ENCODE peak calls at places on chromosomes 5 and 9, in four cellular contexts. One of them, this sample, is unnamed.

GRCh38 chr5:45385321-45386058 is 310.7 kb downstream of the HCN1 start:
- DNase-seq in upper lobe of right lung: no peak
- DNase-seq in A549: no peak
- DNase-seq in CD8-positive, alpha-beta memory T cell: no peak
- DNase-seq in this sample: no peak

GRCh38 chr9:76107487-76107886 is 217.0 kb downstream of the PCSK5 start:
- DNase-seq in upper lobe of right lung: no peak
- DNase-seq in A549: no peak
- DNase-seq in CD8-positive, alpha-beta memory T cell: no peak
- DNase-seq in this sample: no peak

GRCh38 chr5:157596449-157596848 is 20.9 kb upstream of the ADAM19 start:
- DNase-seq in upper lobe of right lung: no peak
- DNase-seq in A549: no peak
- DNase-seq in CD8-positive, alpha-beta memory T cell: no peak
- DNase-seq in this sample: no peak

GRCh38 chr9:73426226-73426625 is 274.6 kb downstream of the ANXA1 start:
- DNase-seq in upper lobe of right lung: no peak
- DNase-seq in A549: no peak
- DNase-seq in CD8-positive, alpha-beta memory T cell: no peak
- DNase-seq in this sample: no peak

GRCh38 chr5:142958933-142959682 is 188.9 kb downstream of the ARHGAP26 start:
- DNase-seq in upper lobe of right lung: no peak
- DNase-seq in A549: no peak
- DNase-seq in CD8-positive, alpha-beta memory T cell: no peak
- DNase-seq in this sample: no peak

GRCh38 chr9:18785604-18786003 is 247.4 kb downstream of the SAXO1 start:
- DNase-seq in upper lobe of right lung: no peak
- DNase-seq in A549: no peak
- DNase-seq in CD8-positive, alpha-beta memory T cell: no peak
- DNase-seq in this sample: no peak

GRCh38 chr5:150217041-150217440 is 27.2 kb downstream of the SLC6A7 start:
- DNase-seq in upper lobe of right lung: no peak
- DNase-seq in A549: no peak
- DNase-seq in CD8-positive, alpha-beta memory T cell: no peak
- DNase-seq in this sample: no peak

GRCh38 chr9:37859043-37859442 is 44.9 kb downstream of the SLC25A51 start:
- DNase-seq in upper lobe of right lung: no peak
- DNase-seq in A549: peak; percentile 10
- DNase-seq in CD8-positive, alpha-beta memory T cell: no peak
- DNase-seq in this sample: no peak

GRCh38 chr5:175696139-175696854 is 38.4 kb downstream of the HRH2 start:
- DNase-seq in upper lobe of right lung: peak; percentile 90
- DNase-seq in A549: peak; percentile 29
- DNase-seq in CD8-positive, alpha-beta memory T cell: peak; percentile 29
- DNase-seq in this sample: no peak

GRCh38 chr5:157265714-157266285 is at the start of gene CYFIP2:
- DNase-seq in upper lobe of right lung: peak; percentile 87
- DNase-seq in A549: peak; percentile 71
- DNase-seq in CD8-positive, alpha-beta memory T cell: peak; percentile 82
- DNase-seq in this sample: no peak

GRCh38 chr5:12570688-12571087 is 666.4 kb upstream of the CTNND2 start:
- DNase-seq in upper lobe of right lung: no peak
- DNase-seq in A549: no peak
- DNase-seq in CD8-positive, alpha-beta memory T cell: no peak
- DNase-seq in this sample: no peak

GRCh38 chr5:1983919-1984695 is 101.4 kb upstream of the IRX4 start:
- DNase-seq in upper lobe of right lung: no peak
- DNase-seq in A549: no peak
- DNase-seq in CD8-positive, alpha-beta memory T cell: no peak
- DNase-seq in this sample: no peak

GRCh38 chr5:150801117-150801927 is 22.8 kb downstream of the SMIM3 start:
- DNase-seq in upper lobe of right lung: no peak
- DNase-seq in A549: peak; percentile 59
- DNase-seq in CD8-positive, alpha-beta memory T cell: no peak
- DNase-seq in this sample: no peak

GRCh38 chr9:33791117-33791516 is 4.2 kb upstream of the PRSS3 start:
- DNase-seq in upper lobe of right lung: no peak
- DNase-seq in A549: no peak
- DNase-seq in CD8-positive, alpha-beta memory T cell: no peak
- DNase-seq in this sample: no peak

GRCh38 chr9:110047232-110047954 is 160.6 kb downstream of the C9orf152 start:
- DNase-seq in upper lobe of right lung: no peak
- DNase-seq in A549: no peak
- DNase-seq in CD8-positive, alpha-beta memory T cell: no peak
- DNase-seq in this sample: no peak

GRCh38 chr5:152246401-152246800 is 158.7 kb downstream of the NMUR2 start:
- DNase-seq in upper lobe of right lung: no peak
- DNase-seq in A549: no peak
- DNase-seq in CD8-positive, alpha-beta memory T cell: no peak
- DNase-seq in this sample: no peak

GRCh38 chr5:91307023-91307422 is 76.1 kb downstream of the ARRDC3 start:
- DNase-seq in upper lobe of right lung: no peak
- DNase-seq in A549: no peak
- DNase-seq in CD8-positive, alpha-beta memory T cell: no peak
- DNase-seq in this sample: no peak

GRCh38 chr5:2007906-2008437 is 125.2 kb upstream of the IRX4 start:
- DNase-seq in upper lobe of right lung: no peak
- DNase-seq in A549: no peak
- DNase-seq in CD8-positive, alpha-beta memory T cell: no peak
- DNase-seq in this sample: no peak

GRCh38 chr5:147140558-147140957 is 94.3 kb upstream of the STK32A start:
- DNase-seq in upper lobe of right lung: no peak
- DNase-seq in A549: no peak
- DNase-seq in CD8-positive, alpha-beta memory T cell: no peak
- DNase-seq in this sample: no peak

GRCh38 chr5:124706729-124707361 is 39.6 kb downstream of the ZNF608 start:
- DNase-seq in upper lobe of right lung: peak; percentile 70
- DNase-seq in A549: no peak
- DNase-seq in CD8-positive, alpha-beta memory T cell: no peak
- DNase-seq in this sample: no peak

GRCh38 chr5:163677092-163677491 is 171.7 kb downstream of the MAT2B start:
- DNase-seq in upper lobe of right lung: no peak
- DNase-seq in A549: no peak
- DNase-seq in CD8-positive, alpha-beta memory T cell: no peak
- DNase-seq in this sample: peak; percentile 5

GRCh38 chr5:107766439-107766838 is 95.7 kb upstream of the EFNA5 start:
- DNase-seq in upper lobe of right lung: no peak
- DNase-seq in A549: no peak
- DNase-seq in CD8-positive, alpha-beta memory T cell: no peak
- DNase-seq in this sample: no peak

GRCh38 chr9:86424246-86424891 is 70.2 kb upstream of the TUT7 start:
- DNase-seq in upper lobe of right lung: no peak
- DNase-seq in A549: no peak
- DNase-seq in CD8-positive, alpha-beta memory T cell: no peak
- DNase-seq in this sample: no peak

GRCh38 chr9:123382659-123383511 is 26.9 kb downstream of the CRB2 start:
- DNase-seq in upper lobe of right lung: no peak
- DNase-seq in A549: no peak
- DNase-seq in CD8-positive, alpha-beta memory T cell: no peak
- DNase-seq in this sample: no peak

GRCh38 chr5:176806137-176806536 is 4.2 kb upstream of the UNC5A start:
- DNase-seq in upper lobe of right lung: no peak
- DNase-seq in A549: no peak
- DNase-seq in CD8-positive, alpha-beta memory T cell: no peak
- DNase-seq in this sample: no peak

GRCh38 chr5:175742290-175742994 is 84.6 kb downstream of the HRH2 start:
- DNase-seq in upper lobe of right lung: no peak
- DNase-seq in A549: no peak
- DNase-seq in CD8-positive, alpha-beta memory T cell: no peak
- DNase-seq in this sample: no peak

GRCh38 chr9:135370411-135371375 is 108.9 kb upstream of the PPP1R26 start:
- DNase-seq in upper lobe of right lung: no peak
- DNase-seq in A549: no peak
- DNase-seq in CD8-positive, alpha-beta memory T cell: no peak
- DNase-seq in this sample: no peak

GRCh38 chr5:31408814-31409213 is 123.1 kb downstream of the DROSHA start:
- DNase-seq in upper lobe of right lung: no peak
- DNase-seq in A549: no peak
- DNase-seq in CD8-positive, alpha-beta memory T cell: no peak
- DNase-seq in this sample: peak; percentile 82

GRCh38 chr5:488241-488640 is 36.0 kb downstream of the SLC9A3 start:
- DNase-seq in upper lobe of right lung: no peak
- DNase-seq in A549: no peak
- DNase-seq in CD8-positive, alpha-beta memory T cell: no peak
- DNase-seq in this sample: no peak

GRCh38 chr5:95861858-95862561 is 39.5 kb upstream of the GLRX start:
- DNase-seq in upper lobe of right lung: no peak
- DNase-seq in A549: no peak
- DNase-seq in CD8-positive, alpha-beta memory T cell: no peak
- DNase-seq in this sample: peak; percentile 65

GRCh38 chr5:177509991-177510566 is 453 bp upstream of the DOK3 start:
- DNase-seq in upper lobe of right lung: no peak
- DNase-seq in A549: no peak
- DNase-seq in CD8-positive, alpha-beta memory T cell: no peak
- DNase-seq in this sample: no peak

GRCh38 chr5:27124590-27124989 is 86.2 kb upstream of the CDH9 start:
- DNase-seq in upper lobe of right lung: no peak
- DNase-seq in A549: peak; percentile 21
- DNase-seq in CD8-positive, alpha-beta memory T cell: no peak
- DNase-seq in this sample: no peak

GRCh38 chr5:91072891-91073290 is 310.2 kb downstream of the ARRDC3 start:
- DNase-seq in upper lobe of right lung: no peak
- DNase-seq in A549: no peak
- DNase-seq in CD8-positive, alpha-beta memory T cell: no peak
- DNase-seq in this sample: peak; percentile 12

GRCh38 chr5:83564069-83564749 is 92.7 kb downstream of the VCAN start:
- DNase-seq in upper lobe of right lung: no peak
- DNase-seq in A549: peak; percentile 18
- DNase-seq in CD8-positive, alpha-beta memory T cell: no peak
- DNase-seq in this sample: no peak

DNA sequence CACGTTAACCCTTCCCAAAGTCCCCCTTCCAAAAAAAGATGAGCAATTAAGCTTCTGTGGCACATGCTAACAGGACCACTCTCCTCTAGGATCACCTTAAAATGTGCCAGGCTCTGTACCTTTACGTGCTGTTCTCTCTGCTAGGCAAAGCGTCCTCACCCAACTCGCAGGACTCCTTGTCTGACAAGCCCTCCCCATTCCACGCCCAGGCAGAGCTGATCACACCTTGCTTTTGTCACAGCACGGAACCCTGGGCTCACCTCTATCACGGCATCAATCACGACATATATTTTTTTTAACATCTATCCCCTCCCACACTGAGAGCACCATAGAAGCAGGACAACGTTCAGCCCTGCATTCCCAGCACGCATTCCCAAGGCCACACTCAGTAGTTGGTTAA is 47.1 kb downstream of the CDK5RAP2 start:
- DNase-seq in upper lobe of right lung: no peak
- DNase-seq in A549: no peak
- DNase-seq in CD8-positive, alpha-beta memory T cell: no peak
- DNase-seq in this sample: no peak
- H3K27ac ChIP-seq in upper lobe of right lung: peak overlapping the region; percentile 51
- H3K27ac ChIP-seq in A549: peak overlapping the region; percentile 67
- H3K27ac ChIP-seq in CD8-positive, alpha-beta memory T cell: no peak overlapping the region
- H3K27ac ChIP-seq in this sample: peak overlapping the region; percentile 89

GRCh38 chr9:13876741-13877140 is 437.2 kb downstream of the NFIB start:
- DNase-seq in upper lobe of right lung: no peak
- DNase-seq in A549: no peak
- DNase-seq in CD8-positive, alpha-beta memory T cell: no peak
- DNase-seq in this sample: no peak

GRCh38 chr9:13873212-13873611 is 440.7 kb downstream of the NFIB start:
- DNase-seq in upper lobe of right lung: no peak
- DNase-seq in A549: no peak
- DNase-seq in CD8-positive, alpha-beta memory T cell: no peak
- DNase-seq in this sample: no peak
- H3K27ac ChIP-seq in upper lobe of right lung: no peak overlapping the region
- H3K27ac ChIP-seq in A549: no peak overlapping the region
- H3K27ac ChIP-seq in CD8-positive, alpha-beta memory T cell: no peak overlapping the region
- H3K27ac ChIP-seq in this sample: no peak overlapping the region

GRCh38 chr9:127965953-127966352 is 14.8 kb downstream of the EEIG1 start:
- DNase-seq in upper lobe of right lung: no peak
- DNase-seq in A549: no peak
- DNase-seq in CD8-positive, alpha-beta memory T cell: no peak
- DNase-seq in this sample: no peak

GRCh38 chr9:127968717-127969383 is 11.9 kb downstream of the EEIG1 start:
- DNase-seq in upper lobe of right lung: no peak
- DNase-seq in A549: peak; percentile 67
- DNase-seq in CD8-positive, alpha-beta memory T cell: no peak
- DNase-seq in this sample: peak; percentile 77

GRCh38 chr9:127966416-127967150 is 14.2 kb downstream of the EEIG1 start:
- DNase-seq in upper lobe of right lung: no peak
- DNase-seq in A549: no peak
- DNase-seq in CD8-positive, alpha-beta memory T cell: no peak
- DNase-seq in this sample: no peak

GRCh38 chr9:127967151-127967809 is 13.5 kb downstream of the EEIG1 start:
- DNase-seq in upper lobe of right lung: no peak
- DNase-seq in A549: no peak
- DNase-seq in CD8-positive, alpha-beta memory T cell: no peak
- DNase-seq in this sample: no peak

DNA sequence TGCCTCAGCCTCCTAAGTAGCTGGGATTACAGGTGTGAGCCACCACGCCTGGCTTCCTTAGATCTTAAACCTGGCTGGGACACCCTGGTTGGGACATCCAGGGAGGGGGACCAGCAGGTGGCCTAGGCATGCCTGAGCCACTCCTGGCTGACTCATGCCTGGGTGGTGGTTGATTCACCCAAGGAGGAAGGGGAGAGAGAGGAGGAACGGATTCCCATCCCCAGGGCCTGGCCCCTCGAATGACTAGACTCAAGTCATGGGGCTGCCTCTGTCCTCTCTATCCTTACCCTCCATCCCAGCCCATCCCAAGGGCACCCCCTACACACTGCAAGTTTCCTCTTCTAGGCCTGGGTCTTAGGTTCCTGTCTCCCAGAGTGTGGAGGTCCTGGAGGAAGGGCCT is 12.7 kb downstream of the EEIG1 start:
- DNase-seq in upper lobe of right lung: no peak
- DNase-seq in A549: peak; percentile 90
- DNase-seq in CD8-positive, alpha-beta memory T cell: no peak
- DNase-seq in this sample: peak; percentile 68
- H3K27ac ChIP-seq in upper lobe of right lung: peak overlapping the region; percentile 28
- H3K27ac ChIP-seq in A549: peak overlapping the region; percentile 89
- H3K27ac ChIP-seq in CD8-positive, alpha-beta memory T cell: no peak overlapping the region
- H3K27ac ChIP-seq in this sample: peak overlapping the region; percentile 98

GRCh38 chr9:25442517-25442916 is 235.7 kb downstream of the TUSC1 start:
- DNase-seq in upper lobe of right lung: no peak
- DNase-seq in A549: no peak
- DNase-seq in CD8-positive, alpha-beta memory T cell: no peak
- DNase-seq in this sample: no peak
- H3K27ac ChIP-seq in upper lobe of right lung: no peak overlapping the region
- H3K27ac ChIP-seq in A549: no peak overlapping the region
- H3K27ac ChIP-seq in CD8-positive, alpha-beta memory T cell: no peak overlapping the region
- H3K27ac ChIP-seq in this sample: no peak overlapping the region

This sample was measured in epithelial cell of prostate.